ENCODE peak calls at places on chromosomes 4 and X, in ten cellular contexts. One of them, this sample, is unnamed.

GRCh38 chr4:56297801-56298200 is 89.5 kb downstream of the AASDH start:
- DNase-seq in GDM1: no peak
- DNase-seq in CD8-positive, alpha-beta memory T cell: no peak
- DNase-seq in cardiac fibroblast: no peak
- DNase-seq in foreskin keratinocyte: no peak
- DNase-seq in NCI-H774: no peak
- DNase-seq in left ventricle myocardium inferior: no peak
- DNase-seq in astrocyte of the cerebellum: no peak
- DNase-seq in HT1080: no peak
- DNase-seq in hippocampal formation: no peak
- DNase-seq in this sample: no peak

GRCh38 chrX:13764765-13765164 is 30.2 kb downstream of the OFD1 start:
- DNase-seq in left ventricle myocardium inferior: no peak
- DNase-seq in HT1080: no peak
- DNase-seq in CD8-positive, alpha-beta memory T cell: no peak
- DNase-seq in astrocyte of the cerebellum: no peak
- DNase-seq in hippocampal formation: peak
- DNase-seq in foreskin keratinocyte: no peak
- DNase-seq in GDM1: no peak
- DNase-seq in cardiac fibroblast: peak
- DNase-seq in NCI-H774: no peak
- DNase-seq in this sample: no peak

GRCh38 chrX:2264179-2265030 is 236.4 kb downstream of the DHRSX start:
- DNase-seq in foreskin keratinocyte: no peak
- DNase-seq in cardiac fibroblast: no peak
- DNase-seq in GDM1: no peak
- DNase-seq in astrocyte of the cerebellum: no peak
- DNase-seq in HT1080: no peak
- DNase-seq in NCI-H774: no peak
- DNase-seq in left ventricle myocardium inferior: no peak
- DNase-seq in CD8-positive, alpha-beta memory T cell: no peak
- DNase-seq in hippocampal formation: no peak
- DNase-seq in this sample: no peak

GRCh38 chr4:128388352-128388630 is 100.7 kb upstream of the PGRMC2 start:
- DNase-seq in cardiac fibroblast: no peak
- DNase-seq in astrocyte of the cerebellum: no peak
- DNase-seq in NCI-H774: no peak
- DNase-seq in left ventricle myocardium inferior: no peak
- DNase-seq in foreskin keratinocyte: peak
- DNase-seq in CD8-positive, alpha-beta memory T cell: no peak
- DNase-seq in hippocampal formation: no peak
- DNase-seq in HT1080: no peak
- DNase-seq in GDM1: no peak
- DNase-seq in this sample: no peak

GRCh38 chrX:39336709-39337294 is 535.5 kb downstream of the MID1IP1 start:
- DNase-seq in hippocampal formation: no peak
- DNase-seq in GDM1: no peak
- DNase-seq in foreskin keratinocyte: no peak
- DNase-seq in NCI-H774: no peak
- DNase-seq in cardiac fibroblast: no peak
- DNase-seq in astrocyte of the cerebellum: no peak
- DNase-seq in CD8-positive, alpha-beta memory T cell: no peak
- DNase-seq in left ventricle myocardium inferior: no peak
- DNase-seq in HT1080: no peak
- DNase-seq in this sample: no peak

GRCh38 chr4:95129708-95130343 is 372.1 kb downstream of the BMPR1B start:
- DNase-seq in cardiac fibroblast: peak
- DNase-seq in GDM1: no peak
- DNase-seq in left ventricle myocardium inferior: no peak
- DNase-seq in hippocampal formation: no peak
- DNase-seq in foreskin keratinocyte: peak
- DNase-seq in astrocyte of the cerebellum: peak
- DNase-seq in NCI-H774: no peak
- DNase-seq in CD8-positive, alpha-beta memory T cell: no peak
- DNase-seq in HT1080: peak
- DNase-seq in this sample: peak

GRCh38 chr4:37197899-37198298 is 46.6 kb upstream of the NWD2 start:
- DNase-seq in astrocyte of the cerebellum: no peak
- DNase-seq in foreskin keratinocyte: no peak
- DNase-seq in GDM1: no peak
- DNase-seq in left ventricle myocardium inferior: no peak
- DNase-seq in cardiac fibroblast: no peak
- DNase-seq in CD8-positive, alpha-beta memory T cell: no peak
- DNase-seq in NCI-H774: no peak
- DNase-seq in hippocampal formation: no peak
- DNase-seq in HT1080: no peak
- DNase-seq in this sample: no peak

GRCh38 chr4:14790487-14790886 is 211.8 kb upstream of the CPEB2 start:
- DNase-seq in NCI-H774: no peak
- DNase-seq in left ventricle myocardium inferior: no peak
- DNase-seq in foreskin keratinocyte: no peak
- DNase-seq in astrocyte of the cerebellum: no peak
- DNase-seq in CD8-positive, alpha-beta memory T cell: no peak
- DNase-seq in cardiac fibroblast: no peak
- DNase-seq in hippocampal formation: no peak
- DNase-seq in GDM1: no peak
- DNase-seq in HT1080: peak
- DNase-seq in this sample: no peak

GRCh38 chr4:137621056-137621455 is 88.8 kb upstream of the PCDH18 start:
- DNase-seq in CD8-positive, alpha-beta memory T cell: no peak
- DNase-seq in hippocampal formation: no peak
- DNase-seq in astrocyte of the cerebellum: no peak
- DNase-seq in left ventricle myocardium inferior: no peak
- DNase-seq in cardiac fibroblast: no peak
- DNase-seq in GDM1: no peak
- DNase-seq in HT1080: no peak
- DNase-seq in NCI-H774: peak
- DNase-seq in foreskin keratinocyte: no peak
- DNase-seq in this sample: no peak

GRCh38 chrX:44400588-44400987 is 57.1 kb upstream of the EFHC2 start:
- DNase-seq in astrocyte of the cerebellum: peak
- DNase-seq in left ventricle myocardium inferior: no peak
- DNase-seq in foreskin keratinocyte: peak
- DNase-seq in hippocampal formation: no peak
- DNase-seq in CD8-positive, alpha-beta memory T cell: no peak
- DNase-seq in HT1080: peak
- DNase-seq in NCI-H774: no peak
- DNase-seq in cardiac fibroblast: peak
- DNase-seq in GDM1: no peak
- DNase-seq in this sample: no peak

GRCh38 chr4:86918539-86919072 is 16.2 kb upstream of the AFF1 start:
- DNase-seq in cardiac fibroblast: peak
- DNase-seq in HT1080: no peak
- DNase-seq in hippocampal formation: no peak
- DNase-seq in CD8-positive, alpha-beta memory T cell: no peak
- DNase-seq in astrocyte of the cerebellum: no peak
- DNase-seq in GDM1: no peak
- DNase-seq in NCI-H774: no peak
- DNase-seq in left ventricle myocardium inferior: no peak
- DNase-seq in foreskin keratinocyte: peak
- DNase-seq in this sample: no peak

GRCh38 chr4:160175064-160175643 is 1072.3 kb downstream of the RAPGEF2 start:
- DNase-seq in CD8-positive, alpha-beta memory T cell: no peak
- DNase-seq in hippocampal formation: no peak
- DNase-seq in left ventricle myocardium inferior: no peak
- DNase-seq in NCI-H774: no peak
- DNase-seq in HT1080: peak
- DNase-seq in astrocyte of the cerebellum: no peak
- DNase-seq in foreskin keratinocyte: no peak
- DNase-seq in cardiac fibroblast: no peak
- DNase-seq in GDM1: no peak
- DNase-seq in this sample: no peak

GRCh38 chrX:114049063-114049462 is 534.8 kb upstream of the HTR2C start:
- DNase-seq in CD8-positive, alpha-beta memory T cell: no peak
- DNase-seq in astrocyte of the cerebellum: no peak
- DNase-seq in foreskin keratinocyte: peak
- DNase-seq in NCI-H774: no peak
- DNase-seq in HT1080: no peak
- DNase-seq in hippocampal formation: no peak
- DNase-seq in left ventricle myocardium inferior: no peak
- DNase-seq in GDM1: no peak
- DNase-seq in cardiac fibroblast: no peak
- DNase-seq in this sample: no peak

GRCh38 chr4:65983062-65983461 is 312.8 kb upstream of the EPHA5 start:
- DNase-seq in GDM1: no peak
- DNase-seq in HT1080: no peak
- DNase-seq in foreskin keratinocyte: no peak
- DNase-seq in left ventricle myocardium inferior: no peak
- DNase-seq in hippocampal formation: no peak
- DNase-seq in NCI-H774: no peak
- DNase-seq in CD8-positive, alpha-beta memory T cell: no peak
- DNase-seq in astrocyte of the cerebellum: peak
- DNase-seq in cardiac fibroblast: peak
- DNase-seq in this sample: peak

GRCh38 chrX:118183606-118184005 is 67.0 kb upstream of the KLHL13 start:
- DNase-seq in cardiac fibroblast: no peak
- DNase-seq in HT1080: no peak
- DNase-seq in foreskin keratinocyte: no peak
- DNase-seq in NCI-H774: no peak
- DNase-seq in GDM1: no peak
- DNase-seq in CD8-positive, alpha-beta memory T cell: no peak
- DNase-seq in left ventricle myocardium inferior: no peak
- DNase-seq in astrocyte of the cerebellum: no peak
- DNase-seq in hippocampal formation: no peak
- DNase-seq in this sample: no peak

GRCh38 chr4:57137261-57137660 is 27.1 kb upstream of the IGFBP7 start:
- DNase-seq in hippocampal formation: no peak
- DNase-seq in left ventricle myocardium inferior: no peak
- DNase-seq in HT1080: peak
- DNase-seq in NCI-H774: no peak
- DNase-seq in cardiac fibroblast: no peak
- DNase-seq in astrocyte of the cerebellum: no peak
- DNase-seq in CD8-positive, alpha-beta memory T cell: no peak
- DNase-seq in GDM1: no peak
- DNase-seq in foreskin keratinocyte: no peak
- DNase-seq in this sample: no peak

GRCh38 chrX:13283968-13284914 is 35.6 kb downstream of the ATXN3L start:
- DNase-seq in foreskin keratinocyte: peak
- DNase-seq in HT1080: peak
- DNase-seq in GDM1: no peak
- DNase-seq in CD8-positive, alpha-beta memory T cell: no peak
- DNase-seq in NCI-H774: no peak
- DNase-seq in hippocampal formation: no peak
- DNase-seq in astrocyte of the cerebellum: no peak
- DNase-seq in cardiac fibroblast: peak
- DNase-seq in left ventricle myocardium inferior: no peak
- DNase-seq in this sample: no peak

GRCh38 chr4:142126890-142127497 is 490.6 kb downstream of the IL15 start:
- DNase-seq in foreskin keratinocyte: peak
- DNase-seq in hippocampal formation: peak
- DNase-seq in CD8-positive, alpha-beta memory T cell: peak
- DNase-seq in GDM1: peak
- DNase-seq in NCI-H774: peak
- DNase-seq in cardiac fibroblast: peak
- DNase-seq in left ventricle myocardium inferior: no peak
- DNase-seq in HT1080: peak
- DNase-seq in astrocyte of the cerebellum: peak
- DNase-seq in this sample: peak

GRCh38 chrX:93319604-93320003 is 353.8 kb downstream of the NAP1L3 start:
- DNase-seq in GDM1: no peak
- DNase-seq in foreskin keratinocyte: no peak
- DNase-seq in cardiac fibroblast: no peak
- DNase-seq in hippocampal formation: no peak
- DNase-seq in astrocyte of the cerebellum: no peak
- DNase-seq in HT1080: no peak
- DNase-seq in NCI-H774: no peak
- DNase-seq in left ventricle myocardium inferior: no peak
- DNase-seq in CD8-positive, alpha-beta memory T cell: no peak
- DNase-seq in this sample: no peak

GRCh38 chr4:156762851-156763250 is 208.7 kb downstream of the PDGFC start:
- DNase-seq in GDM1: no peak
- DNase-seq in foreskin keratinocyte: no peak
- DNase-seq in CD8-positive, alpha-beta memory T cell: no peak
- DNase-seq in left ventricle myocardium inferior: no peak
- DNase-seq in cardiac fibroblast: no peak
- DNase-seq in astrocyte of the cerebellum: no peak
- DNase-seq in NCI-H774: no peak
- DNase-seq in HT1080: no peak
- DNase-seq in hippocampal formation: no peak
- DNase-seq in this sample: no peak

GRCh38 chr4:53659112-53659511 is 67.8 kb upstream of the LNX1 start:
- DNase-seq in hippocampal formation: no peak
- DNase-seq in HT1080: no peak
- DNase-seq in astrocyte of the cerebellum: no peak
- DNase-seq in left ventricle myocardium inferior: no peak
- DNase-seq in cardiac fibroblast: no peak
- DNase-seq in NCI-H774: no peak
- DNase-seq in foreskin keratinocyte: no peak
- DNase-seq in GDM1: no peak
- DNase-seq in CD8-positive, alpha-beta memory T cell: no peak
- DNase-seq in this sample: no peak

GRCh38 chrX:154430504-154430903 is 2.0 kb downstream of the ATP6AP1 start:
- DNase-seq in CD8-positive, alpha-beta memory T cell: no peak
- DNase-seq in hippocampal formation: no peak
- DNase-seq in left ventricle myocardium inferior: no peak
- DNase-seq in HT1080: no peak
- DNase-seq in NCI-H774: no peak
- DNase-seq in astrocyte of the cerebellum: no peak
- DNase-seq in foreskin keratinocyte: no peak
- DNase-seq in GDM1: no peak
- DNase-seq in cardiac fibroblast: no peak
- DNase-seq in this sample: no peak

GRCh38 chr4:123102897-123103489 is 180.6 kb upstream of the NUDT6 start:
- DNase-seq in NCI-H774: no peak
- DNase-seq in left ventricle myocardium inferior: no peak
- DNase-seq in astrocyte of the cerebellum: peak
- DNase-seq in HT1080: peak
- DNase-seq in foreskin keratinocyte: peak
- DNase-seq in cardiac fibroblast: peak
- DNase-seq in hippocampal formation: no peak
- DNase-seq in GDM1: no peak
- DNase-seq in CD8-positive, alpha-beta memory T cell: peak
- DNase-seq in this sample: no peak